ENCODE peak calls at places on chromosomes 2 and 18, in nine cellular contexts. N is activated CD4-positive, alpha-beta T cell treated with anti-CD3 and anti-CD28 coated beads, Interleukin-2, amount 10 ng/mL, durations not matched to agents 24 days and 14 days; P is anterior cingulate cortex; E is tibial nerve; L is stimulated activated CD8-positive, alpha-beta memory T cell treated with anti-CD3 and anti-CD28 coated beads, Interleukin-2, amount 100 ng/mL, for 1 hour; R is Calu3; Q is iPS-NIHi11; U is H1; Y is activated CD8-positive, alpha-beta memory T cell treated with anti-CD3 and anti-CD28 coated beads, Interleukin-2, amount 50 U/mL, for 48 hours. M is an unnamed sample.

GRCh38 chr2:172038604-172039003 is 38.9 kb downstream of the METAP1D start:
- DNase-seq in N (no peak), P (no peak), E (no peak), L (no peak), R (no peak), Q (no peak), U (no peak), Y (no peak), M (no peak)

GRCh38 chr2:75556679-75557366 is 3.9 kb downstream of the EVA1A start:
- DNase-seq in N (no peak), P (no peak), E (no peak), L (no peak), R (no peak), Q (no peak), U (no peak), Y (no peak), M (no peak)

GRCh38 chr2:12507295-12507694 is 209.4 kb upstream of the TRIB2 start:
- DNase-seq in N (peak), P (no peak), E (no peak), L (no peak), R (no peak), Q (no peak), U (no peak), Y (peak), M (no peak)

GRCh38 chr2:162196611-162197010 is 44.6 kb upstream of the GCG start:
- DNase-seq in N (no peak), P (no peak), E (no peak), L (no peak), R (no peak), Q (no peak), U (no peak), Y (no peak), M (no peak)

GRCh38 chr2:88500691-88501090 is 48.2 kb upstream of the FOXI3 start:
- DNase-seq in N (no peak), P (no peak), E (no peak), L (no peak), R (peak), Q (no peak), U (no peak), Y (no peak), M (no peak)

GRCh38 chr2:120988741-120989555 is 253.3 kb downstream of the GLI2 start:
- DNase-seq in N (no peak), P (no peak), E (no peak), L (no peak), R (no peak), Q (no peak), U (no peak), Y (peak), M (no peak)

GRCh38 chr2:175111200-175111657 is 56.8 kb downstream of the ATF2 start:
- DNase-seq in N (no peak), P (no peak), E (no peak), L (no peak), R (no peak), Q (peak), U (no peak), Y (no peak), M (peak)

GRCh38 chr2:157792345-157793052 is 83.6 kb downstream of the ACVR1 start:
- DNase-seq in N (no peak), P (no peak), E (no peak), L (no peak), R (no peak), Q (no peak), U (no peak), Y (no peak), M (no peak)

GRCh38 chr18:27121108-27121507 is 64.0 kb downstream of the CHST9 start:
- DNase-seq in N (no peak), P (no peak), E (no peak), L (no peak), R (no peak), Q (no peak), U (no peak), Y (no peak), M (no peak)

GRCh38 chr2:44543773-44544725 is 182.3 kb downstream of the CAMKMT start:
- DNase-seq in N (no peak), P (no peak), E (no peak), L (no peak), R (no peak), Q (peak), U (no peak), Y (no peak), M (peak)

GRCh38 chr2:73333564-73333963 is 40.2 kb upstream of the EGR4 start:
- DNase-seq in N (peak), P (no peak), E (no peak), L (no peak), R (no peak), Q (no peak), U (no peak), Y (no peak), M (no peak)

GRCh38 chr2:168694876-168695275 is 107.6 kb upstream of the NOSTRIN start:
- DNase-seq in N (no peak), P (no peak), E (no peak), L (no peak), R (no peak), Q (no peak), U (no peak), Y (no peak), M (no peak)

GRCh38 chr2:176744156-176744555 is 468.4 kb upstream of the HNRNPA3 start:
- DNase-seq in N (no peak), P (no peak), E (no peak), L (no peak), R (no peak), Q (no peak), U (no peak), Y (no peak), M (no peak)

GRCh38 chr2:164620873-164621760 is at the start of gene GRB14:
- DNase-seq in N (no peak), P (no peak), E (no peak), L (no peak), R (peak), Q (peak), U (peak), Y (no peak), M (peak)

GRCh38 chr2:210230518-210230917 is 5.3 kb upstream of the ACADL start:
- DNase-seq in N (no peak), P (no peak), E (no peak), L (no peak), R (no peak), Q (no peak), U (no peak), Y (no peak), M (no peak)

GRCh38 chr18:31581498-31582197 is 10.0 kb upstream of the TTR start:
- DNase-seq in N (no peak), P (no peak), E (no peak), L (no peak), R (no peak), Q (no peak), U (no peak), Y (no peak), M (no peak)

GRCh38 chr2:54683596-54683995 is 39.9 kb upstream of the EML6 start:
- DNase-seq in N (peak), P (no peak), E (no peak), L (no peak), R (no peak), Q (no peak), U (no peak), Y (no peak), M (no peak)

GRCh38 chr2:36403675-36404230 is 48.2 kb downstream of the CRIM1 start:
- DNase-seq in N (peak), P (no peak), E (no peak), L (no peak), R (peak), Q (no peak), U (no peak), Y (no peak), M (no peak)

GRCh38 chr2:42030196-42030759 is 17.5 kb upstream of the PKDCC start:
- DNase-seq in N (no peak), P (no peak), E (no peak), L (no peak), R (no peak), Q (peak), U (no peak), Y (no peak), M (no peak)

GRCh38 chr2:100059638-100060037 is 82.8 kb downstream of the AFF3 start:
- DNase-seq in N (no peak), P (no peak), E (no peak), L (no peak), R (no peak), Q (no peak), U (no peak), Y (no peak), M (no peak)

GRCh38 chr2:86793752-86794151 is 3.0 kb upstream of the CD8A start:
- DNase-seq in N (peak), P (no peak), E (no peak), L (no peak), R (no peak), Q (no peak), U (no peak), Y (no peak), M (no peak)

GRCh38 chr18:46250084-46250811 is 146.1 kb downstream of the HAUS1 start:
- DNase-seq in N (peak), P (no peak), E (no peak), L (no peak), R (peak), Q (peak), U (no peak), Y (no peak), M (no peak)

GRCh38 chr2:231642631-231643493 is 50.2 kb downstream of the TEX44 start:
- DNase-seq in N (peak), P (no peak), E (peak), L (no peak), R (peak), Q (peak), U (no peak), Y (peak), M (no peak)

GRCh38 chr2:143815082-143815481 is 685.9 kb downstream of the ARHGAP15 start:
- DNase-seq in N (no peak), P (no peak), E (no peak), L (no peak), R (no peak), Q (no peak), U (no peak), Y (no peak), M (no peak)

GRCh38 chr18:43234889-43235288 is 42.4 kb downstream of the SYT4 start:
- DNase-seq in N (no peak), P (no peak), E (no peak), L (no peak), R (no peak), Q (no peak), U (no peak), Y (no peak), M (no peak)

GRCh38 chr2:2591542-2591940 is 260.5 kb upstream of the MYT1L start:
- DNase-seq in N (no peak), P (no peak), E (no peak), L (no peak), R (no peak), Q (no peak), U (no peak), Y (no peak), M (no peak)

GRCh38 chr2:234537929-234538328 is 41.0 kb upstream of the ARL4C start:
- DNase-seq in N (no peak), P (no peak), E (no peak), L (no peak), R (no peak), Q (no peak), U (no peak), Y (no peak), M (no peak)

GRCh38 chr2:105969552-105969951 is 224.5 kb downstream of the UXS1 start:
- DNase-seq in N (peak), P (no peak), E (no peak), L (no peak), R (peak), Q (peak), U (peak), Y (no peak), M (peak)

GRCh38 chr18:5890261-5890605 is 5.1 kb downstream of the TMEM200C start:
- DNase-seq in N (no peak), P (no peak), E (no peak), L (no peak), R (no peak), Q (no peak), U (peak), Y (peak), M (no peak)

GRCh38 chr2:10584843-10585475 is 104.8 kb downstream of the NOL10 start:
- DNase-seq in N (no peak), P (no peak), E (no peak), L (no peak), R (peak), Q (no peak), U (no peak), Y (no peak), M (no peak)

GRCh38 chr2:179044500-179044899 is 5.4 kb downstream of the CCDC141 start:
- DNase-seq in N (no peak), P (no peak), E (no peak), L (no peak), R (no peak), Q (no peak), U (no peak), Y (no peak), M (no peak)

GRCh38 chr2:8334866-8335325 is 347.0 kb upstream of the ID2 start:
- DNase-seq in N (no peak), P (no peak), E (no peak), L (no peak), R (no peak), Q (no peak), U (no peak), Y (no peak), M (no peak)

GRCh38 chr2:170843656-170844055 is 27.0 kb downstream of the GAD1 start:
- DNase-seq in N (peak), P (no peak), E (no peak), L (no peak), R (no peak), Q (no peak), U (no peak), Y (no peak), M (no peak)

M was measured in SK-N-DZ.